ENCODE peak calls at places on chromosomes 5 and 9, in ten cellular contexts. M, E, Z, Y, G, O, A, N, P and X are unnamed samples.

GRCh38 chr5:113514263-113514590 is 733 bp downstream of the YTHDC2 start:
- DNase-seq in M (no peak), E (no peak), Z (peak; percentile 31), Y (no peak), G (no peak), O (peak; percentile 31), A (no peak), N (no peak), P (no peak), X (no peak)

GRCh38 chr5:173035904-173036707 is 20.0 kb upstream of the CREBRF start:
- DNase-seq in M (no peak), E (no peak), Z (peak; percentile 43), Y (no peak), G (no peak), O (peak; percentile 45), A (no peak), N (no peak), P (no peak), X (no peak)

GRCh38 chr9:110797611-110798010 is 129.0 kb downstream of the MUSK start:
- DNase-seq in M (peak; percentile 73), E (no peak), Z (no peak), Y (peak; percentile 65), G (no peak), O (no peak), A (no peak), N (no peak), P (peak; percentile 20), X (no peak)

GRCh38 chr9:99489043-99489378 is 266.9 kb downstream of the SEC61B start:
- DNase-seq in M (peak; percentile 92), E (no peak), Z (peak; percentile 50), Y (peak; percentile 17), G (no peak), O (no peak), A (no peak), N (peak; percentile 39), P (peak; percentile 26), X (no peak)

GRCh38 chr5:106727071-106727470 is 943.7 kb downstream of the EFNA5 start:
- DNase-seq in M (no peak), E (no peak), Z (no peak), Y (no peak), G (no peak), O (no peak), A (no peak), N (no peak), P (no peak), X (no peak)

GRCh38 chr5:147522435-147522834 is 12.6 kb upstream of the DPYSL3 start:
- DNase-seq in M (peak; percentile 87), E (no peak), Z (peak; percentile 62), Y (peak; percentile 83), G (no peak), O (no peak), A (no peak), N (no peak), P (no peak), X (no peak)

GRCh38 chr5:153799466-153799865 is 239.2 kb downstream of the FAM114A2 start:
- DNase-seq in M (no peak), E (no peak), Z (no peak), Y (no peak), G (no peak), O (no peak), A (no peak), N (no peak), P (no peak), X (no peak)

GRCh38 chr9:126885089-126885753 is 24.8 kb downstream of the ZBTB34 start:
- DNase-seq in M (peak; percentile 42), E (no peak), Z (no peak), Y (no peak), G (no peak), O (no peak), A (no peak), N (no peak), P (no peak), X (no peak)

GRCh38 chr9:105447814-105448812 is at the start of gene FSD1L:
- DNase-seq in M (peak; percentile 89), E (peak; percentile 95), Z (peak; percentile 90), Y (peak; percentile 94), G (peak; percentile 99), O (peak; percentile 92), A (peak; percentile 75), N (peak; percentile 64), P (peak; percentile 68), X (peak; percentile 97)

GRCh38 chr9:1732670-1733069 is 282.5 kb upstream of the SMARCA2 start:
- DNase-seq in M (peak; percentile 9), E (no peak), Z (peak; percentile 36), Y (peak; percentile 41), G (no peak), O (peak; percentile 12), A (no peak), N (no peak), P (no peak), X (no peak)
- TF ChIP-seq CTCF in M (peak; percentile 35), E (no peak), Z (peak; percentile 36), Y (peak; percentile 60), G (no peak), O (peak; percentile 75), A (no peak), N (no peak), P (no peak), X (no peak)

GRCh38 chr5:73172893-73173292 is at the start of gene TMEM174:
- DNase-seq in M (no peak), E (no peak), Z (no peak), Y (no peak), G (no peak), O (no peak), A (no peak), N (no peak), P (no peak), X (no peak)

GRCh38 chr5:73171495-73171894 is 1.5 kb upstream of the TMEM174 start:
- DNase-seq in M (no peak), E (no peak), Z (no peak), Y (no peak), G (no peak), O (no peak), A (no peak), N (no peak), P (no peak), X (no peak)

GRCh38 chr5:73176250-73176649 is 3.3 kb downstream of the TMEM174 start:
- DNase-seq in M (no peak), E (no peak), Z (no peak), Y (no peak), G (peak; percentile 64), O (no peak), A (no peak), N (no peak), P (no peak), X (no peak)

GRCh38 chr5:73174100-73174815 is 1.3 kb downstream of the TMEM174 start:
- DNase-seq in M (no peak), E (no peak), Z (no peak), Y (peak; percentile 5), G (peak; percentile 67), O (no peak), A (no peak), N (no peak), P (no peak), X (no peak)

DNA sequence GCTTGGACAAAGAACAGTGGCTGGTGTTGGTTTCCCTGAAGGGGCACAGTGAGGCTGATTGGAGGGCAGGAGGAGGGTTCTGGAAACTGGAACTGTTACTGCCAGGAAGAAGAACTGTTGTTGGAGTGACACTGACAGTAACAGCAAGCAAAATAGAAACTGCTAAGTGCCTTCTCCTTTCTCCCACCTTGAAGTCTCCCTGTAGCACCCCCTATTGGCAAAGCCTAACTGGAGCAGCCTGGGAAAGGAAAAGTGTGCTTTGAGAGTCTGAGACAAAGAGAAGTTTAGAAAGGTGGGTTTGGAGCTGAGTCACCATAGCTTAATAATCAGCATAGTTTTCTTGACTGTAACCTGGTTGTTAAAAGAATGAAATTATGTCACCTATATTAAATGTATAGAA is 2.5 kb upstream of the TMEM174 start:
- DNase-seq in M (peak; percentile 53), E (no peak), Z (peak; percentile 62), Y (peak; percentile 43), G (peak; percentile 37), O (peak; percentile 52), A (no peak), N (no peak), P (no peak), X (no peak)
- TF ChIP-seq CTCF in M (peak; percentile 94), E (peak; percentile 43), Z (peak; percentile 23), Y (peak; percentile 57), G (peak; percentile 67), O (peak; percentile 82), A (no peak), N (peak; percentile 70), P (peak; percentile 43), X (peak; percentile 49)

DNA sequence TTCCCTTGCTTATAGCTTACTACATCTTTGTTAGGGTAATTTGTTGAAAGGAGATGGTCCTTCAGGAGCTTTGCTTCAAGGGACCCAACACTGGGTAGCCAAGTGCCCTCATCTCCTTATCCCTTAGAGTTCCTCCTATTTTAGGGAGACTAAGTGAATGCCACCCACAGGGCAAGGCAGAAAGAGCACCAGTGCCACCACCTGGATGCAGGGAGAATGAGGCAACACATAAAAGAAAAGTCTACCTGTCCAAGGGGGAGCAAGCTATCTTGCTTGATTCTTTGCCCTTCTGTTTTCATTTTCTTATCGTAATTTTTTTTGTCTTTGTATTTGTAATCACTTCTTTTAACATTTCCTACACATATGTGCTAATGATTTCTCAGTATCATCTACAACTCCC is 205.5 kb downstream of the NPR3 start:
- DNase-seq in M (peak; percentile 44), E (no peak), Z (peak; percentile 66), Y (peak; percentile 76), G (peak; percentile 14), O (no peak), A (no peak), N (no peak), P (peak; percentile 12), X (no peak)
- TF ChIP-seq CTCF in M (peak; percentile 65), E (peak; percentile 15), Z (peak; percentile 64), Y (peak; percentile 97), G (peak; percentile 46), O (peak; percentile 38), A (no peak), N (peak; percentile 71), P (peak; percentile 61), X (no peak)

GRCh38 chr9:124183772-124184171 is 74.0 kb upstream of the NEK6 start:
- DNase-seq in M (no peak), E (no peak), Z (no peak), Y (no peak), G (no peak), O (no peak), A (no peak), N (no peak), P (no peak), X (no peak)
- TF ChIP-seq CTCF in M (no peak), E (no peak), Z (no peak), Y (no peak), G (no peak), O (no peak), A (no peak), N (no peak), P (no peak), X (no peak)

GRCh38 chr9:88497224-88497623 is 37.8 kb upstream of the NXNL2 start:
- DNase-seq in M (no peak), E (no peak), Z (no peak), Y (no peak), G (no peak), O (no peak), A (no peak), N (no peak), P (no peak), X (no peak)
- TF ChIP-seq CTCF in M (no peak), E (no peak), Z (no peak), Y (no peak), G (no peak), O (no peak), A (no peak), N (no peak), P (no peak), X (no peak)